ENCODE peak calls at places on chromosomes 13 and 19, in five cellular contexts. K is GM12865, U is left ventricle myocardium inferior, M is IMR-90, E is cardiac fibroblast. Q is an unnamed sample.

GRCh38 chr19:13092608-13093260 is 9.9 kb downstream of the LYL1 start:
- DNase-seq in K (no peak), U (no peak), M (peak), E (peak), Q (no peak)

GRCh38 chr13:47216176-47216822 is 319.4 kb upstream of the HTR2A start:
- DNase-seq in K (peak), U (no peak), M (peak), E (peak), Q (no peak)

GRCh38 chr13:97512732-97513131 is 78.8 kb downstream of the RAP2A start:
- DNase-seq in K (no peak), U (no peak), M (no peak), E (no peak), Q (no peak)

GRCh38 chr19:18379803-18380747 is 5.9 kb upstream of the GDF15 start:
- DNase-seq in K (no peak), U (peak), M (peak), E (peak), Q (peak)

GRCh38 chr13:24306632-24307031 is 2.7 kb upstream of the C1QTNF9 start:
- DNase-seq in K (no peak), U (no peak), M (peak), E (peak), Q (no peak)

GRCh38 chr13:59658736-59659330 is 504.9 kb downstream of the DIAPH3 start:
- DNase-seq in K (no peak), U (no peak), M (no peak), E (no peak), Q (no peak)

GRCh38 chr13:51444922-51445321 is 7.9 kb downstream of the INTS6 start:
- DNase-seq in K (no peak), U (no peak), M (peak), E (peak), Q (no peak)

GRCh38 chr13:93981578-93981977 is 497.9 kb downstream of the DCT start:
- DNase-seq in K (no peak), U (no peak), M (no peak), E (no peak), Q (no peak)

GRCh38 chr19:44050740-44051653 is 839 bp upstream of the ZNF223 start:
- DNase-seq in K (no peak), U (no peak), M (no peak), E (peak), Q (no peak)

GRCh38 chr13:79724348-79725103 is 243.6 kb downstream of the NDFIP2 start:
- DNase-seq in K (no peak), U (no peak), M (no peak), E (peak), Q (no peak)

GRCh38 chr13:33150146-33150545 is 133.9 kb downstream of the KL start:
- DNase-seq in K (peak), U (no peak), M (peak), E (peak), Q (no peak)

GRCh38 chr13:48561461-48562224 is 28.8 kb upstream of the RCBTB2 start:
- DNase-seq in K (peak), U (no peak), M (no peak), E (no peak), Q (no peak)

GRCh38 chr19:18291590-18292459 is 10.4 kb upstream of the JUND start:
- DNase-seq in K (peak), U (peak), M (peak), E (peak), Q (no peak)

GRCh38 chr13:30129411-30129810 is 177.9 kb downstream of the KATNAL1 start:
- DNase-seq in K (no peak), U (no peak), M (no peak), E (no peak), Q (no peak)

GRCh38 chr13:36432106-36432544 is at the start of gene CCNA1:
- DNase-seq in K (peak), U (peak), M (no peak), E (peak), Q (peak)

GRCh38 chr13:91278291-91278690 is 69.2 kb upstream of the MIR17HG start:
- DNase-seq in K (no peak), U (no peak), M (no peak), E (no peak), Q (no peak)

GRCh38 chr13:46523972-46524737 is 28.8 kb upstream of the LRCH1 start:
- DNase-seq in K (no peak), U (no peak), M (no peak), E (peak), Q (no peak)

GRCh38 chr19:18969953-18970659 is 29.1 kb upstream of the HOMER3 start:
- DNase-seq in K (no peak), U (no peak), M (no peak), E (no peak), Q (no peak)

GRCh38 chr19:48469056-48469881 is at the start of gene CYTH2:
- DNase-seq in K (peak), U (peak), M (peak), E (peak), Q (peak)

GRCh38 chr13:41554626-41555386 is 97.5 kb downstream of the RGCC start:
- DNase-seq in K (peak), U (no peak), M (no peak), E (no peak), Q (no peak)

GRCh38 chr13:83780201-83780600 is 102.1 kb downstream of the SLITRK1 start:
- DNase-seq in K (peak), U (no peak), M (peak), E (peak), Q (no peak)

GRCh38 chr13:44174769-44175425 is 198.7 kb upstream of the SERP2 start:
- DNase-seq in K (peak), U (no peak), M (peak), E (peak), Q (no peak)

GRCh38 chr13:25167349-25167748 is 4.7 kb downstream of the AMER2 start:
- DNase-seq in K (no peak), U (no peak), M (no peak), E (no peak), Q (no peak)

GRCh38 chr13:30796132-30796832 is 60.9 kb downstream of the ALOX5AP start:
- DNase-seq in K (peak), U (no peak), M (peak), E (peak), Q (no peak)

GRCh38 chr19:37342753-37343152 is 28.1 kb upstream of the ZNF527 start:
- DNase-seq in K (no peak), U (no peak), M (no peak), E (no peak), Q (no peak)

GRCh38 chr19:20365146-20365545 is 198.1 kb downstream of the ZNF486 start:
- DNase-seq in K (no peak), U (no peak), M (no peak), E (no peak), Q (no peak)

GRCh38 chr19:20371911-20372310 is 193.7 kb downstream of the ZNF737 start:
- DNase-seq in K (no peak), U (no peak), M (no peak), E (no peak), Q (no peak)

GRCh38 chr19:20367811-20368294 is 197.7 kb downstream of the ZNF737 start:
- DNase-seq in K (no peak), U (no peak), M (no peak), E (no peak), Q (peak)
- TF ChIP-seq CTCF in K (no peak), U (no peak), M (no peak), E (no peak), Q (peak)

GRCh38 chr19:33947565-33947964 is 150.9 kb downstream of the KCTD15 start:
- DNase-seq in K (peak), U (no peak), M (no peak), E (no peak), Q (no peak)
- TF ChIP-seq CTCF in K (peak), U (no peak), M (peak), E (peak), Q (peak)

DNA sequence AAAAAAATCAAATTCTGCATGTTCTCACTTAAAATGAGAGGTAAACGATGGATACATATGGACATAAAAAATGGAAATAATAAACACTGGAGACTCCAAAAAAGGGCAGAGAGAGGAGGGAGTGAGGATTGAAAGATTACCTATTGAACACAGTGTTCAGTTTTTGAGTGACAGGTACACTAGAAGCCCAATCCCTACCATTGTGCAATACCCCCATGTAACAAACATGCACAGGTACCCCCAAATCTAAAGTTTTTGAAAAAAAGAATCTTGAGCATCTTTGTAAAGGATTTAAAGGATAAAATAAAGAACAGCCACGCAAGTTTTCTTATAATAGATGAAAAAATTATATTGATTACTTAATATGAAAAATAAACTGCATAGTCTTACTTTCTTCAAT is 16.7 kb upstream of the CLC start:
- DNase-seq in K (no peak), U (no peak), M (no peak), E (no peak), Q (no peak)
- TF ChIP-seq CTCF in K (no peak), U (no peak), M (no peak), E (no peak), Q (no peak)

DNA sequence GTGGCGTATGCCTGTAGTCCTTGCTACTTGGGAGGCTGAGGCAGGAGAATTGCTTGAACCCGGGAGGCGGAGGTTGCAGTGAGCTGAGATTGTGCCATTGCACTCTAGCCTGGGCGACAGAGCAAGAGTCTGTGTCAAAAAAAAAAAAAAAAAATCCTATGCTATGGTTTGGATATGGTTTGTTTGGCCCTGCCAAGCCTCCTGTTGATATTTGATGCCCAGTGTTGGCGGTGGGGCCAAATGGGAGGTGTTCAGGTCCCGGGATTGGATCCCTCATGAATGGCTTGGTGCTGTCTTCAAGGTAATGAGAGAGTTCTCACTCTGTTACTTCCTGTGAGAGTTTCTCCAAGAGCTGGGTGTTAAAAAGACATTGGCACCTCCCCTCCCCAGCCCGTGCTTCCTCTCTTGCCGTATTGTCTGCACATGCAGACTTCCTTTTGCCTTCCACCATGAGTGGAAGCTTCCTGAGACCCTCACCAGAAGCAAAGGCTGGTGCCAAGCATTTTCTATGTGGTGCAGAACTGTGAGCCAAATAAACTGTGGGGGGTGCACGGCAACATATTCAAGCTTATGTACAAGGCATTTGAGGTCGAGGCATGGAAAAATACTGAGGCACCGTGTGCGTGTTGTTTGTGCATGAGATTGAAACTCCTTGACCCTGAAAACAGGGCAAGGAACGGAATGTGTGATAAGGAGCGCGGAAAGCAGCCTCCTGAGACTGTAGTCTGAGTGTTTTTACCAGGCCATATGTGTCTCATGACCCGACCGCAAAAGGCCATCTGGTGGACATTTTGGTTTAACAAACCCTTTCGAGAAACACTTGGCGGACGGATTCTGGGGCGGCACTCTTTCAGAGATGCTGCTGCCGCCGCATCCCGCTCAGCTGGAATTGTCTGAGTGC is 7.3 kb downstream of the SIGLEC9 start:
- DNase-seq in K (no peak), U (peak), M (peak), E (peak), Q (no peak)
- TF ChIP-seq CTCF in K (no peak), U (peak), M (no peak), E (peak), Q (no peak)

GRCh38 chr19:30244533-30244932 is 127.7 kb upstream of the ZNF536 start:
- DNase-seq in K (no peak), U (no peak), M (no peak), E (no peak), Q (no peak)
- TF ChIP-seq CTCF in K (no peak), U (no peak), M (no peak), E (no peak), Q (no peak)

GRCh38 chr13:45446181-45446580 is 18.6 kb upstream of the COG3 start:
- DNase-seq in K (no peak), U (no peak), M (peak), E (peak), Q (no peak)

GRCh38 chr13:45439000-45439399 is 20.8 kb upstream of the SLC25A30 start:
- DNase-seq in K (peak), U (no peak), M (no peak), E (no peak), Q (no peak)

GRCh38 chr13:45445053-45445452 is 19.7 kb upstream of the COG3 start:
- DNase-seq in K (no peak), U (no peak), M (no peak), E (no peak), Q (no peak)

GRCh38 chr13:45439781-45440462 is 21.7 kb upstream of the SLC25A30 start:
- DNase-seq in K (no peak), U (no peak), M (no peak), E (peak), Q (no peak)

GRCh38 chr13:45441633-45442032 is 23.1 kb upstream of the COG3 start:
- DNase-seq in K (peak), U (no peak), M (peak), E (peak), Q (no peak)
- TF ChIP-seq CTCF in K (peak), U (peak), M (no peak), E (peak), Q (no peak)

GRCh38 chr19:5828661-5829566 is 10.6 kb downstream of the FUT6 start:
- DNase-seq in K (peak), U (peak), M (no peak), E (no peak), Q (peak)
- TF ChIP-seq CTCF in K (no peak), U (peak), M (no peak), E (no peak), Q (no peak)